ENCODE peak calls at places on chromosomes 1 and 21, in six cellular contexts. N is A549, R is K562, D is endothelial cell of umbilical vein, A is HepG2, E is GM12878. Y is an unnamed sample.

GRCh38 chr1:168470821-168471473 is 72.8 kb downstream of the XCL2 start:
- DNase-seq in N (peak), R (peak), D (no peak), A (peak), E (no peak), Y (peak)

GRCh38 chr1:54716299-54717047 is 812 bp downstream of the TTC4 start:
- DNase-seq in N (no peak), R (peak), D (no peak), A (no peak), E (peak), Y (no peak)

GRCh38 chr1:224894915-224895314 is 34.6 kb upstream of the DNAH14 start:
- DNase-seq in N (peak), R (peak), D (no peak), A (peak), E (no peak), Y (peak)

GRCh38 chr1:232568331-232568852 is 61.5 kb downstream of the SIPA1L2 start:
- DNase-seq in N (no peak), R (no peak), D (no peak), A (no peak), E (no peak), Y (no peak)

GRCh38 chr1:7402548-7402850 is 368.6 kb upstream of the VAMP3 start:
- DNase-seq in N (no peak), R (no peak), D (no peak), A (no peak), E (no peak), Y (no peak)

GRCh38 chr1:228400692-228401454 is 5.8 kb downstream of the TRIM11 start:
- DNase-seq in N (no peak), R (no peak), D (no peak), A (no peak), E (no peak), Y (no peak)

GRCh38 chr1:57826535-57826934 is 402.7 kb upstream of the DAB1 start:
- DNase-seq in N (no peak), R (no peak), D (no peak), A (no peak), E (no peak), Y (no peak)

GRCh38 chr1:157580179-157580827 is 17.6 kb downstream of the FCRL4 start:
- DNase-seq in N (peak), R (peak), D (peak), A (peak), E (peak), Y (peak)

GRCh38 chr1:30469426-30469825 is 254.0 kb downstream of the MATN1 start:
- DNase-seq in N (no peak), R (no peak), D (no peak), A (no peak), E (no peak), Y (no peak)

GRCh38 chr1:91736999-91737615 is 148.8 kb downstream of the TGFBR3 start:
- DNase-seq in N (peak), R (no peak), D (peak), A (peak), E (no peak), Y (no peak)

GRCh38 chr1:37255111-37255795 is 219.1 kb upstream of the ZC3H12A start:
- DNase-seq in N (peak), R (peak), D (peak), A (no peak), E (no peak), Y (peak)

GRCh38 chr21:18987515-18988026 is 584.0 kb upstream of the TMPRSS15 start:
- DNase-seq in N (no peak), R (no peak), D (no peak), A (no peak), E (no peak), Y (no peak)

GRCh38 chr1:58709540-58709939 is 9.7 kb upstream of the MYSM1 start:
- DNase-seq in N (no peak), R (no peak), D (peak), A (no peak), E (no peak), Y (no peak)

GRCh38 chr21:44892536-44893277 is 19.2 kb upstream of the PTTG1IP start:
- DNase-seq in N (no peak), R (peak), D (peak), A (no peak), E (no peak), Y (peak)

GRCh38 chr21:14403681-14404318 is 20.9 kb upstream of the HSPA13 start:
- DNase-seq in N (peak), R (peak), D (peak), A (peak), E (peak), Y (peak)

GRCh38 chr21:29301703-29302102 is 3.0 kb downstream of the BACH1 start:
- DNase-seq in N (no peak), R (no peak), D (no peak), A (no peak), E (no peak), Y (no peak)

GRCh38 chr1:107875689-107876088 is 89.3 kb downstream of the VAV3 start:
- DNase-seq in N (no peak), R (no peak), D (no peak), A (no peak), E (no peak), Y (no peak)

GRCh38 chr1:21012937-21013336 is 163.8 kb downstream of the EIF4G3 start:
- DNase-seq in N (no peak), R (no peak), D (no peak), A (no peak), E (no peak), Y (no peak)

GRCh38 chr1:38235705-38236104 is 189.1 kb upstream of the POU3F1 start:
- DNase-seq in N (no peak), R (no peak), D (no peak), A (no peak), E (no peak), Y (no peak)

GRCh38 chr1:50265790-50266314 is 157.1 kb downstream of the ELAVL4 start:
- DNase-seq in N (no peak), R (no peak), D (no peak), A (no peak), E (no peak), Y (no peak)

DNA sequence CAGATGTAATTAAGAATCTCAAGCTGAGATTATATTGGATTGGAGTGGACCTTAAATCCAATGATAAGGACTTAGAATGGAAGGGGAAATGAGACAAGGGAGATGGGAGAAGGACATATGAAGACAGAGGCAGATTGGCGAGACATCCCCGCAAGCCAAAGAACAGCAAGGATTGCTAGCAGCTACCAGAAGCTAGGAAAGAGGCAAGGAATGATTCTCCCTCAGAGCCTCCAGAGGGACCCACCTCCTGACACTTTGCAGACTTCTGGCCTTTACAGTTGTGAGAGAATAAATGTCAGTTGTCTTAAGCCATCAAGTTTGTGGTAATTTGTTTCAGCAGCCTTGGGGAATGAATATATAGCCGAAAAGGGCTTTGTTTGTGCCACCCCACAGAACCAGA is 20.7 kb downstream of the METTL13 start:
- DNase-seq in N (no peak), R (no peak), D (no peak), A (no peak), E (no peak), Y (no peak)
- TF ChIP-seq MYC in N (no peak), R (no peak), D (no peak), A (no peak), E (no peak), Y (no peak)

DNA sequence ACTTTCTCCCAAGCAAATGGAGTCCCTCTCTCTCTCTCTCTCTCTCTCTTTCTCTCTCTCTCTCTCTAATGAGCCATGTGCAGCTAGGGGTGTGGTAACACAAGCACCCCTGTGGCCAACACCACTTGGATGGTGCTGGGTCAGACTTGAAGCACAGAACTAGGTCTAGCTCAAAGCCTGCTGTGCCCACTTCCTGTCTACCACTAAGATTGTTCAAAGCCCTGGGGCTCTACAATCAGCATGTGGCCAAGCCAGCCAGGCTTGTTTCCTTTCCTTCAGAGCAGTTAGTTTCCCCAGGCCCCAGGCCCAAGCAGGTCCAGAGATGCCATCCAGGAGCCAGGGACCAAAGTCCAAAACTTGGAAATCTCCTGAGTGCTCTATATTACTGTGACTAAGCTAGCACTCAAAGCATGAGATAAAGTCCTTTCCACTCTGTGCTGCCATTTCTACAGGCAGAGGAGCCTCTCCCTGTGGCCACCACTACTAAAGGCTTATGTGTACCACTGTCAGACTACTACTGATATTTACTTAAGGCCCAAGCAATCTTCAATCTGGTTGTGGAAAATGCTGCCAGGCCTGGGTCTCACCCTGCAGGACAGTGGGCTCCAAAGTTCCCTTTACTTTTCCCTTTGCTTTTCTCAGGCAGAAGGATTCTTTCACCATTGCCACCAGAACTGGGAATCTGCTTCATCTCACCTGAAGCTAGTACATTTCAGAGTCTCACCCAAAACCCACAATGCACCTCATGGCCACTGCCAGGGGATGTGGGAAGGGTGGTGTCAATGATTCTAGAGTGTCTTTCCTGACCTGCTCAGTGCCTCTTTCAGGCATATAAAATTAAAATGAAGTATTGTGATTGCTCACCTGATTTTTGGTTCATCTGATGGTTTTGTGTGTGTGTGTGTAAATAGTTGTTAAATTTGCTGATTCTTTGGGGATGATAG is 999.5 kb downstream of the NCAM2 start:
- DNase-seq in N (no peak), R (no peak), D (no peak), A (no peak), E (no peak), Y (no peak)
- H3K4me3 ChIP-seq in N (no peak), R (no peak), D (no peak), A (no peak), E (no peak), Y (no peak)

GRCh38 chr21:31282095-31282709 is 61.9 kb downstream of the TIAM1 start:
- DNase-seq in N (peak), R (peak), D (no peak), A (no peak), E (no peak), Y (no peak)
- TF ChIP-seq CTCF in N (no peak), R (no peak), D (no peak), A (no peak), E (no peak), Y (no peak)

GRCh38 chr1:156070523-156070922 is 9.6 kb downstream of the RAB25 start:
- DNase-seq in N (no peak), R (no peak), D (no peak), A (no peak), E (no peak), Y (no peak)
- TF ChIP-seq MYC in N (no peak), R (no peak), D (no peak), A (no peak), E (no peak), Y (no peak)

GRCh38 chr1:210428696-210429095 is 100.0 kb downstream of the HHAT start:
- DNase-seq in N (no peak), R (no peak), D (no peak), A (no peak), E (no peak), Y (no peak)
- H3K4me3 ChIP-seq in N (no peak), R (no peak), D (no peak), A (no peak), E (no peak), Y (no peak)